ENCODE peak calls at places on chromosomes 12 and 14, in six cellular contexts. K, D, X, G, S and U are unnamed samples.

GRCh38 chr12:5511644-5512584 is 80.0 kb downstream of the NTF3 start:
- DNase-seq in S (no peak), D (no peak), G (no peak), X (peak), K (no peak), U (no peak)

GRCh38 chr12:88944403-88944802 is 364.1 kb upstream of the KITLG start:
- DNase-seq in D (no peak), G (no peak), S (no peak), K (no peak), X (no peak), U (no peak)

GRCh38 chr12:116547955-116548471 is 11.2 kb upstream of the MAP1LC3B2 start:
- DNase-seq in K (no peak), D (no peak), S (no peak), G (no peak), X (peak), U (no peak)

GRCh38 chr14:66238969-66239368 is 247.2 kb upstream of the CCDC196 start:
- DNase-seq in G (no peak), D (no peak), X (no peak), S (no peak), K (no peak), U (no peak)

GRCh38 chr12:51362747-51363342 is 16.4 kb upstream of the CELA1 start:
- DNase-seq in S (no peak), K (no peak), X (no peak), G (no peak), D (no peak), U (no peak)

GRCh38 chr14:104253223-104253822 is 114.9 kb downstream of the KIF26A start:
- DNase-seq in D (no peak), G (no peak), X (no peak), K (no peak), S (no peak), U (no peak)

GRCh38 chr14:68707496-68707895 is 85.4 kb downstream of the ZFP36L1 start:
- DNase-seq in X (no peak), S (no peak), K (no peak), G (no peak), D (no peak), U (no peak)

GRCh38 chr12:23947395-23947794 is 2.1 kb downstream of the SOX5 start:
- DNase-seq in X (no peak), G (no peak), K (no peak), D (no peak), S (no peak), U (no peak)

GRCh38 chr12:93699271-93700141 is 22.3 kb downstream of the CRADD start:
- DNase-seq in D (no peak), K (no peak), S (no peak), G (no peak), X (no peak), U (no peak)

GRCh38 chr14:99687284-99688209 is 3.4 kb downstream of the CYP46A1 start:
- DNase-seq in K (no peak), S (no peak), X (no peak), G (no peak), D (no peak), U (no peak)

GRCh38 chr14:96052541-96053105 is 13.5 kb downstream of the C14orf132 start:
- DNase-seq in D (no peak), X (no peak), K (no peak), G (no peak), S (no peak), U (no peak)

GRCh38 chr12:52058631-52059324 is 7.5 kb downstream of the NR4A1 start:
- DNase-seq in S (peak), D (no peak), G (no peak), K (peak), X (no peak), U (peak)

GRCh38 chr12:104630230-104630670 is 173.5 kb downstream of the CHST11 start:
- DNase-seq in G (no peak), K (peak), S (peak), D (no peak), X (no peak), U (no peak)

GRCh38 chr12:80101126-80101525 is 1.8 kb downstream of the OTOGL start:
- DNase-seq in G (no peak), S (no peak), D (no peak), X (no peak), K (peak), U (no peak)

GRCh38 chr14:96084796-96085195 is 45.6 kb downstream of the C14orf132 start:
- DNase-seq in S (peak), X (no peak), K (no peak), G (no peak), D (no peak), U (no peak)

GRCh38 chr12:83793616-83794015 is 1106.9 kb downstream of the TMTC2 start:
- DNase-seq in X (no peak), D (no peak), K (no peak), G (no peak), S (no peak), U (no peak)

GRCh38 chr14:68593806-68594536 is 198.9 kb downstream of the ZFP36L1 start:
- DNase-seq in X (no peak), S (no peak), G (no peak), D (no peak), K (no peak), U (no peak)

GRCh38 chr14:36052063-36052462 is 124.5 kb downstream of the PTCSC3 start:
- DNase-seq in G (no peak), X (no peak), K (no peak), S (no peak), D (no peak), U (no peak)

GRCh38 chr12:108566452-108566851 is 4.1 kb downstream of the ISCU start:
- DNase-seq in K (no peak), D (no peak), X (no peak), S (no peak), G (no peak), U (no peak)

GRCh38 chr12:114799574-114800487 is 115.9 kb upstream of the TBX3 start:
- DNase-seq in X (peak), K (no peak), S (no peak), D (no peak), G (no peak), U (peak)

GRCh38 chr12:92552412-92553108 is 150.2 kb upstream of the PLEKHG7 start:
- DNase-seq in K (no peak), S (no peak), X (no peak), G (no peak), D (no peak), U (peak)

GRCh38 chr14:101367421-101368261 is 193.7 kb upstream of the DIO3 start:
- DNase-seq in X (no peak), G (no peak), K (no peak), D (no peak), S (no peak), U (no peak)

GRCh38 chr14:24051162-24051788 is 534 bp upstream of the CARMIL3 start:
- DNase-seq in G (no peak), K (peak), D (no peak), S (no peak), X (no peak), U (no peak)

GRCh38 chr14:66979083-66979974 is 209.9 kb upstream of the GARIN2 start:
- DNase-seq in S (no peak), D (no peak), X (no peak), K (no peak), G (no peak), U (no peak)

GRCh38 chr12:107374136-107374535 is 280.8 kb upstream of the CRY1 start:
- DNase-seq in K (no peak), X (no peak), S (no peak), D (no peak), G (no peak), U (no peak)

GRCh38 chr14:100536141-100536540 is 51.1 kb downstream of the BEGAIN start:
- DNase-seq in X (no peak), G (no peak), D (no peak), K (no peak), S (no peak), U (peak)

GRCh38 chr14:55399912-55400311 is 11.7 kb downstream of the ATG14 start:
- DNase-seq in D (no peak), G (no peak), S (no peak), K (no peak), X (no peak), U (no peak)

GRCh38 chr12:107328442-107329133 is 235.2 kb upstream of the CRY1 start:
- DNase-seq in K (no peak), G (no peak), X (no peak), D (no peak), S (no peak), U (no peak)

GRCh38 chr12:193282-193681 is 20.7 kb downstream of the SLC6A12 start:
- DNase-seq in G (no peak), D (no peak), X (no peak), K (no peak), S (peak), U (no peak)

GRCh38 chr12:124601699-124602098 is 34.3 kb upstream of the NCOR2 start:
- DNase-seq in G (no peak), X (no peak), S (no peak), K (no peak), D (no peak), U (no peak)

GRCh38 chr12:1421091-1421902 is 173.1 kb downstream of the FBXL14 start:
- DNase-seq in D (no peak), X (no peak), K (no peak), S (no peak), G (no peak), U (no peak)

GRCh38 chr14:100898935-100899840 is 4.3 kb downstream of the RTL1 start:
- DNase-seq in D (peak), S (peak), G (no peak), X (no peak), K (peak), U (peak)

GRCh38 chr12:12521044-12521485 is 41.6 kb downstream of the DUSP16 start:
- DNase-seq in G (no peak), D (no peak), X (no peak), K (no peak), S (no peak), U (no peak)

GRCh38 chr14:35879141-35879648 is 53.1 kb downstream of the BRMS1L start:
- DNase-seq in K (no peak), D (no peak), S (no peak), G (no peak), X (no peak), U (no peak)

GRCh38 chr14:65769151-65769550 is 356.6 kb downstream of the FUT8 start:
- DNase-seq in K (no peak), S (no peak), D (no peak), G (no peak), X (no peak), U (peak)

GRCh38 chr14:96598332-96598928 is 96.2 kb downstream of the PAPOLA start:
- DNase-seq in X (no peak), G (no peak), K (no peak), S (no peak), D (no peak), U (no peak)

GRCh38 chr12:54134395-54134794 is 54.4 kb downstream of the SMUG1 start:
- DNase-seq in S (no peak), G (no peak), X (no peak), K (no peak), D (no peak), U (no peak)

GRCh38 chr14:85531594-85532391 is 1.8 kb downstream of the FLRT2 start:
- DNase-seq in D (peak), K (no peak), G (no peak), S (no peak), X (peak), U (peak)